ENCODE peak calls at places on chromosome 16, in six cellular contexts. A is mucosa of descending colon; V is H7; E is NCI-H345; T is stimulated activated CD8-positive, alpha-beta memory T cell treated with anti-CD3 and anti-CD28 coated beads, Interleukin-4, amount 100 ng/mL, for 24 hours; N is EH. K is an unnamed sample.

GRCh38 chr16:27235055-27235937 is 32.0 kb downstream of the KDM8 start:
- DNase-seq in A (peak), T (peak), E (peak), N (peak), V (peak), K (peak)

GRCh38 chr16:21704266-21704665 is 40.5 kb downstream of the OTOA start:
- DNase-seq in T (no peak), V (no peak), A (no peak), N (no peak), E (no peak), K (no peak)

GRCh38 chr16:52976539-52977167 is 76.0 kb downstream of the CHD9NB start:
- DNase-seq in N (peak), E (peak), A (peak), T (no peak), V (peak), K (no peak)

GRCh38 chr16:79593074-79593531 is 7.4 kb downstream of the MAF start:
- DNase-seq in V (no peak), N (no peak), A (no peak), T (no peak), E (no peak), K (no peak)

GRCh38 chr16:11833951-11834695 is 17.2 kb downstream of the RSL1D1 start:
- DNase-seq in T (no peak), N (peak), E (no peak), V (no peak), A (no peak), K (no peak)

GRCh38 chr16:89828199-89828869 is at the start of gene SPIRE2:
- DNase-seq in E (peak), A (peak), N (peak), T (peak), V (peak), K (peak)

GRCh38 chr16:82900611-82901010 is 273.8 kb downstream of the CDH13 start:
- DNase-seq in A (no peak), N (no peak), V (no peak), E (no peak), T (no peak), K (no peak)

GRCh38 chr16:80231888-80232287 is 308.9 kb upstream of the DYNLRB2 start:
- DNase-seq in N (peak), V (no peak), E (no peak), A (no peak), T (peak), K (no peak)

GRCh38 chr16:30488764-30489595 is 16.4 kb downstream of the ITGAL start:
- DNase-seq in A (no peak), E (no peak), T (no peak), V (peak), N (no peak), K (no peak)

GRCh38 chr16:75011634-75012307 is 12.9 kb downstream of the ZNRF1 start:
- DNase-seq in A (no peak), T (no peak), V (no peak), E (no peak), N (peak), K (no peak)

GRCh38 chr16:89904606-89905510 is 13.8 kb upstream of the MC1R start:
- DNase-seq in A (no peak), V (no peak), E (no peak), T (no peak), N (no peak), K (no peak)

GRCh38 chr16:13245713-13246377 is 344.4 kb downstream of the SHISA9 start:
- DNase-seq in N (no peak), E (no peak), V (no peak), T (no peak), A (no peak), K (no peak)

GRCh38 chr16:83967838-83968482 is at the start of gene NECAB2:
- DNase-seq in T (peak), E (peak), V (peak), A (peak), N (peak), K (no peak)

GRCh38 chr16:56273615-56274014 is 82.3 kb downstream of the GNAO1 start:
- DNase-seq in E (no peak), N (no peak), T (no peak), A (no peak), V (no peak), K (no peak)

GRCh38 chr16:89506791-89507191 is 1.4 kb upstream of the SPG7 start:
- DNase-seq in N (no peak), A (no peak), V (peak), T (no peak), E (no peak), K (no peak)

GRCh38 chr16:52469775-52470174 is 77.2 kb downstream of the TOX3 start:
- DNase-seq in T (no peak), E (peak), A (no peak), N (no peak), V (no peak), K (no peak)

GRCh38 chr16:72191551-72191950 is 19.6 kb upstream of the PMFBP1 start:
- DNase-seq in A (no peak), N (peak), V (no peak), E (peak), T (no peak), K (no peak)

GRCh38 chr16:30132591-30132990 is 9.6 kb upstream of the MAPK3 start:
- DNase-seq in A (no peak), E (no peak), N (no peak), V (no peak), T (no peak), K (no peak)

K was measured in colonic mucosa.